ENCODE peak calls at places on chromosomes 7 and 10, in five cellular contexts. T, F, H, S and G are unnamed samples.

GRCh38 chr10:120314426-120314825 is 142.6 kb upstream of the PLPP4 start:
- DNase-seq in T (no peak), F (no peak), H (no peak), S (no peak), G (no peak)

GRCh38 chr7:133389727-133390126 is 136.8 kb downstream of the EXOC4 start:
- DNase-seq in T (no peak), F (no peak), H (no peak), S (no peak), G (no peak)

GRCh38 chr10:48677625-48678024 is 7.0 kb upstream of the WDFY4 start:
- DNase-seq in T (no peak), F (no peak), H (no peak), S (no peak), G (no peak)

GRCh38 chr10:124626759-124627380 is 117.3 kb downstream of the FAM53B start:
- DNase-seq in T (peak), F (no peak), H (peak), S (no peak), G (no peak)

GRCh38 chr10:58967551-58968418 is 208.7 kb upstream of the PHYHIPL start:
- DNase-seq in T (peak), F (no peak), H (no peak), S (peak), G (peak)

GRCh38 chr10:49161411-49161997 is 26.7 kb downstream of the TMEM273 start:
- DNase-seq in T (no peak), F (no peak), H (no peak), S (no peak), G (peak)

GRCh38 chr10:112720178-112720577 is 229.9 kb upstream of the TCF7L2 start:
- DNase-seq in T (no peak), F (no peak), H (no peak), S (no peak), G (no peak)

GRCh38 chr10:26770069-26770468 is 72.6 kb downstream of the PDSS1 start:
- DNase-seq in T (no peak), F (no peak), H (no peak), S (no peak), G (no peak)

GRCh38 chr10:117663750-117664149 is 121.2 kb downstream of the EMX2 start:
- DNase-seq in T (no peak), F (peak), H (no peak), S (no peak), G (no peak)

GRCh38 chr10:43287056-43288007 is 20.5 kb upstream of the RASGEF1A start:
- DNase-seq in T (peak), F (peak), H (peak), S (no peak), G (no peak)